ENCODE peak calls at places on chromosomes 4 and X, in five cellular contexts. One of them, this sample, is unnamed. For H3K4me1, the result is how much of the 10 kb centered on the place peaks cover.

GRCh38 chrX:103941201-103941975 is 21.0 kb upstream of the TMSB15B start:
- DNase-seq in aorta: no peak
- DNase-seq in A549: peak
- DNase-seq in fibroblast of lung: peak
- DNase-seq in GM23248: peak
- DNase-seq in this sample: no peak

GRCh38 chrX:11125079-11125478 is 13.9 kb downstream of the HCCS start:
- DNase-seq in aorta: no peak
- DNase-seq in A549: no peak
- DNase-seq in fibroblast of lung: no peak
- DNase-seq in GM23248: no peak
- DNase-seq in this sample: no peak

GRCh38 chr4:118026806-118027205 is 7.5 kb upstream of the NDST3 start:
- DNase-seq in aorta: no peak
- DNase-seq in A549: no peak
- DNase-seq in fibroblast of lung: no peak
- DNase-seq in GM23248: no peak
- DNase-seq in this sample: no peak

GRCh38 chr4:182924497-182924896 is 7.3 kb upstream of the DCTD start:
- DNase-seq in aorta: no peak
- DNase-seq in A549: no peak
- DNase-seq in fibroblast of lung: peak
- DNase-seq in GM23248: no peak
- DNase-seq in this sample: no peak

GRCh38 chr4:147981305-147981704 is 249.4 kb downstream of the ARHGAP10 start:
- DNase-seq in aorta: no peak
- DNase-seq in A549: no peak
- DNase-seq in fibroblast of lung: peak
- DNase-seq in GM23248: peak
- DNase-seq in this sample: no peak

GRCh38 chr4:23060776-23061175 is 368.0 kb downstream of the GBA3 start:
- DNase-seq in aorta: no peak
- DNase-seq in A549: no peak
- DNase-seq in fibroblast of lung: peak
- DNase-seq in GM23248: peak
- DNase-seq in this sample: no peak

GRCh38 chr4:69828828-69829227 is 31.1 kb downstream of the SULT1E1 start:
- DNase-seq in aorta: no peak
- DNase-seq in A549: no peak
- DNase-seq in fibroblast of lung: peak
- DNase-seq in GM23248: no peak
- DNase-seq in this sample: no peak

GRCh38 chr4:173231916-173232315 is 63.3 kb downstream of the GALNT7 start:
- DNase-seq in aorta: no peak
- DNase-seq in A549: no peak
- DNase-seq in fibroblast of lung: peak
- DNase-seq in GM23248: peak
- DNase-seq in this sample: no peak

GRCh38 chr4:16196482-16197393 is 29.5 kb downstream of the TAPT1 start:
- DNase-seq in aorta: no peak
- DNase-seq in A549: peak
- DNase-seq in fibroblast of lung: peak
- DNase-seq in GM23248: peak
- DNase-seq in this sample: no peak

GRCh38 chr4:99790796-99791617 is 25.6 kb upstream of the DAPP1 start:
- DNase-seq in aorta: no peak
- DNase-seq in A549: no peak
- DNase-seq in fibroblast of lung: peak
- DNase-seq in GM23248: no peak
- DNase-seq in this sample: no peak

GRCh38 chr4:156942991-156943390 is 28.6 kb downstream of the PDGFC start:
- DNase-seq in aorta: no peak
- DNase-seq in A549: no peak
- DNase-seq in fibroblast of lung: no peak
- DNase-seq in GM23248: no peak
- DNase-seq in this sample: no peak

GRCh38 chrX:151596282-151596681 is 32.8 kb downstream of the PASD1 start:
- DNase-seq in aorta: no peak
- DNase-seq in A549: no peak
- DNase-seq in fibroblast of lung: no peak
- DNase-seq in GM23248: no peak
- DNase-seq in this sample: no peak

GRCh38 chr4:53507671-53508286 is 83.5 kb downstream of the LNX1 start:
- DNase-seq in aorta: peak
- DNase-seq in A549: no peak
- DNase-seq in fibroblast of lung: peak
- DNase-seq in GM23248: peak
- DNase-seq in this sample: peak

GRCh38 chrX:22025751-22026150 is 6.4 kb upstream of the PHEX start:
- DNase-seq in aorta: no peak
- DNase-seq in A549: no peak
- DNase-seq in fibroblast of lung: no peak
- DNase-seq in GM23248: no peak
- DNase-seq in this sample: no peak

GRCh38 chr4:61872983-61873382 is 672.9 kb downstream of the ADGRL3 start:
- DNase-seq in aorta: no peak
- DNase-seq in A549: no peak
- DNase-seq in fibroblast of lung: no peak
- DNase-seq in GM23248: no peak
- DNase-seq in this sample: no peak

GRCh38 chr4:155809835-155810234 is 51.0 kb downstream of the GUCY1B1 start:
- DNase-seq in aorta: no peak
- DNase-seq in A549: peak
- DNase-seq in fibroblast of lung: peak
- DNase-seq in GM23248: peak
- DNase-seq in this sample: no peak

GRCh38 chr4:116872941-116873340 is 212.4 kb downstream of the TRAM1L1 start:
- DNase-seq in aorta: no peak
- DNase-seq in A549: no peak
- DNase-seq in fibroblast of lung: no peak
- DNase-seq in GM23248: no peak
- DNase-seq in this sample: no peak

GRCh38 chr4:37503231-37503630 is 182.9 kb downstream of the RELL1 start:
- DNase-seq in aorta: no peak
- DNase-seq in A549: no peak
- DNase-seq in fibroblast of lung: no peak
- DNase-seq in GM23248: no peak
- DNase-seq in this sample: no peak

GRCh38 chr4:124970011-124970410 is 257.5 kb upstream of the ANKRD50 start:
- DNase-seq in aorta: no peak
- DNase-seq in A549: no peak
- DNase-seq in fibroblast of lung: peak
- DNase-seq in GM23248: peak
- DNase-seq in this sample: no peak

GRCh38 chr4:123653211-123653610 is 256.6 kb downstream of the SPRY1 start:
- DNase-seq in aorta: no peak
- DNase-seq in A549: no peak
- DNase-seq in fibroblast of lung: no peak
- DNase-seq in GM23248: no peak
- DNase-seq in this sample: no peak

GRCh38 chr4:52911684-52912294 is 49.7 kb downstream of the RASL11B start:
- DNase-seq in aorta: peak
- DNase-seq in A549: peak
- DNase-seq in fibroblast of lung: peak
- DNase-seq in GM23248: peak
- DNase-seq in this sample: peak

GRCh38 chr4:39319678-39320077 is 46.5 kb downstream of the RFC1 start:
- DNase-seq in aorta: no peak
- DNase-seq in A549: peak
- DNase-seq in fibroblast of lung: peak
- DNase-seq in GM23248: peak
- DNase-seq in this sample: no peak

GRCh38 chrX:57906790-57907189 is 3.5 kb downstream of the ZXDA start:
- DNase-seq in aorta: no peak
- DNase-seq in A549: no peak
- DNase-seq in fibroblast of lung: peak
- DNase-seq in GM23248: peak
- DNase-seq in this sample: no peak

GRCh38 chrX:122586831-122587230 is 597.2 kb upstream of the GRIA3 start:
- DNase-seq in aorta: no peak
- DNase-seq in A549: no peak
- DNase-seq in fibroblast of lung: no peak
- DNase-seq in GM23248: peak
- DNase-seq in this sample: no peak

GRCh38 chr4:10002278-10002677 is 19.0 kb downstream of the SLC2A9 start:
- DNase-seq in aorta: no peak
- DNase-seq in A549: no peak
- DNase-seq in fibroblast of lung: no peak
- DNase-seq in GM23248: no peak
- DNase-seq in this sample: no peak
- H3K4me1 ChIP-seq in aorta: under half
- H3K4me1 ChIP-seq in A549: under half
- H3K4me1 ChIP-seq in fibroblast of lung: under half
- H3K4me1 ChIP-seq in GM23248: under half
- H3K4me1 ChIP-seq in this sample: under half

GRCh38 chrX:69298466-69299140 is 133.3 kb upstream of the PJA1 start:
- DNase-seq in aorta: no peak
- DNase-seq in A549: no peak
- DNase-seq in fibroblast of lung: no peak
- DNase-seq in GM23248: peak
- DNase-seq in this sample: no peak
- H3K4me3 ChIP-seq in aorta: no peak
- H3K4me3 ChIP-seq in A549: no peak
- H3K4me3 ChIP-seq in fibroblast of lung: no peak
- H3K4me3 ChIP-seq in GM23248: no peak
- H3K4me3 ChIP-seq in this sample: no peak

DNA sequence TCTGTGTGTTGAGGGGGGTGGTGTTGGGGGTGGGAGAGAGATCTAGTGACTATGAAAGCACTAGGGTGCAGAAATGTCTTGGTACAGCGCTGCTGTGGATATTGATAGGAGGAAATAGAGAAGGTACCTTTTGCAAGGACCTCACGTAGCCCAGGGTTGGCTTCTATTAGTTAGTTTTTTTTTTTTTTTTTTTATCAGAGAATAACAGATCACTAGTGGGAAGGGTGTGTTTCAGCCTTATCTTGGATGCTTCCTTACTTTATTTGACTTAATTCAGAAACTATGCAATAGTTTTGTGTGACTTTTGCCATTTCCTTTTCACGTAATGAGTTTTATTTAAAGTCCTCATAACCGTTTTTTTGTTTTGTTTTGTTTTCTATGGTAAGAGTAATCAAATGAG is 16.4 kb upstream of the PGRMC2 start:
- DNase-seq in aorta: no peak
- DNase-seq in A549: no peak
- DNase-seq in fibroblast of lung: no peak
- DNase-seq in GM23248: no peak
- DNase-seq in this sample: no peak
- H3K27ac ChIP-seq in aorta: no peak
- H3K27ac ChIP-seq in A549: no peak
- H3K27ac ChIP-seq in fibroblast of lung: no peak
- H3K27ac ChIP-seq in GM23248: no peak
- H3K27ac ChIP-seq in this sample: no peak

GRCh38 chr4:168843635-168844034 is 166.4 kb downstream of the CBR4 start:
- DNase-seq in aorta: no peak
- DNase-seq in A549: no peak
- DNase-seq in fibroblast of lung: no peak
- DNase-seq in GM23248: no peak
- DNase-seq in this sample: no peak
- H3K4me1 ChIP-seq in aorta: under half
- H3K4me1 ChIP-seq in A549: half or more
- H3K4me1 ChIP-seq in fibroblast of lung: under half
- H3K4me1 ChIP-seq in GM23248: under half
- H3K4me1 ChIP-seq in this sample: half or more

GRCh38 chr4:48352793-48353192 is 11.5 kb downstream of the SLAIN2 start:
- DNase-seq in aorta: no peak
- DNase-seq in A549: no peak
- DNase-seq in fibroblast of lung: no peak
- DNase-seq in GM23248: no peak
- DNase-seq in this sample: no peak
- H3K4me3 ChIP-seq in aorta: no peak
- H3K4me3 ChIP-seq in A549: no peak
- H3K4me3 ChIP-seq in fibroblast of lung: no peak
- H3K4me3 ChIP-seq in GM23248: no peak
- H3K4me3 ChIP-seq in this sample: no peak

GRCh38 chr4:2924765-2925301 is 38.4 kb downstream of the NOP14 start:
- DNase-seq in aorta: peak
- DNase-seq in A549: no peak
- DNase-seq in fibroblast of lung: no peak
- DNase-seq in GM23248: no peak
- DNase-seq in this sample: peak

GRCh38 chr4:2925496-2925895 is 37.7 kb downstream of the NOP14 start:
- DNase-seq in aorta: peak
- DNase-seq in A549: no peak
- DNase-seq in fibroblast of lung: no peak
- DNase-seq in GM23248: no peak
- DNase-seq in this sample: no peak

GRCh38 chr4:2923141-2923551 is 40.1 kb downstream of the NOP14 start:
- DNase-seq in aorta: no peak
- DNase-seq in A549: no peak
- DNase-seq in fibroblast of lung: no peak
- DNase-seq in GM23248: no peak
- DNase-seq in this sample: peak

GRCh38 chr4:2924286-2924685 is 38.9 kb downstream of the NOP14 start:
- DNase-seq in aorta: peak
- DNase-seq in A549: no peak
- DNase-seq in fibroblast of lung: no peak
- DNase-seq in GM23248: no peak
- DNase-seq in this sample: peak

DNA sequence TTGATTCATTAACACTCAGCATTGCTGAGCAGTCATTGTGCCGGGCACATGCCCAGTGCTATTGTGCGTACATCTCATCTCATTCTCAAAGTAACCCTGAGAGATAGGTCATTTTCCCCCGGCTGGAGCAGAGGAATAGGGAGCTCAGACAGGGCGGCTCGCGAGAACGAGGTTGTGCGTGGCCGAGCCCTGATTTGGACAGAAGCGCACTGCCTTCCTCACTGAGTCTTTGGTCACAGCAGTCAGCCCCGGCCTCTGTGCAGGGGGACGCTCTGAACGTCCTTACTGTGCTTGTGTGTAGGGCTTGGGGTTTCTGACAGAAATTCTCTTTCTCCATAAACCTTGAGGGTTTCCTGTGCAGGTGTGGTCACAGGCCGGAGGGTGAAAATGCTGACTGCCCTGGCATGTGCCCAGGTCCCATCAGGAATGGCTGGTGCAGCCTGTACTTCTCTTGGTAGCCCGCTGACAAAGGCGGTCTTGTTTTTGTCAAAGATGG is 39.5 kb downstream of the NOP14 start:
- DNase-seq in aorta: peak
- DNase-seq in A549: no peak
- DNase-seq in fibroblast of lung: no peak
- DNase-seq in GM23248: no peak
- DNase-seq in this sample: peak
- H3K27ac ChIP-seq in aorta: no peak
- H3K27ac ChIP-seq in A549: no peak
- H3K27ac ChIP-seq in fibroblast of lung: no peak
- H3K27ac ChIP-seq in GM23248: no peak
- H3K27ac ChIP-seq in this sample: no peak

GRCh38 chrX:50704360-50704759 is 109.6 kb downstream of the SHROOM4 start:
- DNase-seq in aorta: no peak
- DNase-seq in A549: no peak
- DNase-seq in fibroblast of lung: no peak
- DNase-seq in GM23248: peak
- DNase-seq in this sample: no peak
- H3K4me1 ChIP-seq in aorta: under half
- H3K4me1 ChIP-seq in A549: under half
- H3K4me1 ChIP-seq in fibroblast of lung: under half
- H3K4me1 ChIP-seq in GM23248: under half
- H3K4me1 ChIP-seq in this sample: under half